ENCODE peak calls at places on chromosomes 2 and 18, in ten cellular contexts. N, S, U, E, F, P, I, V, R and W are unnamed samples.

GRCh38 chr2:239456940-239457339 is 56.1 kb upstream of the HDAC4 start:
- DNase-seq in E (no peak), N (no peak), I (no peak), R (no peak), P (no peak), V (no peak), S (no peak), U (no peak), F (no peak), W (no peak)

GRCh38 chr2:176161817-176162626 is 4.9 kb downstream of the HOXD3 start:
- DNase-seq in P (no peak), R (no peak), U (peak), E (no peak), S (peak), V (no peak), N (no peak), I (no peak), F (no peak), W (no peak)

GRCh38 chr2:10103179-10103578 is 19.4 kb upstream of the RRM2 start:
- DNase-seq in R (no peak), F (no peak), S (no peak), N (no peak), U (no peak), I (no peak), P (no peak), E (no peak), V (no peak), W (no peak)

GRCh38 chr18:60950634-60951033 is 382.6 kb upstream of the CDH20 start:
- DNase-seq in E (no peak), U (no peak), I (no peak), P (no peak), R (no peak), S (no peak), F (no peak), N (no peak), V (no peak), W (no peak)

GRCh38 chr2:96953611-96954489 is 32.5 kb downstream of the FAM178B start:
- DNase-seq in I (no peak), F (peak), U (no peak), R (no peak), E (no peak), V (no peak), P (no peak), N (no peak), S (no peak), W (no peak)

GRCh38 chr2:95347681-95348608 is 50.8 kb downstream of the KCNIP3 start:
- DNase-seq in V (no peak), N (no peak), I (no peak), U (no peak), R (no peak), P (no peak), S (no peak), E (no peak), F (no peak), W (no peak)

GRCh38 chr2:213640742-213641425 is 356.6 kb downstream of the SPAG16 start:
- DNase-seq in V (no peak), S (no peak), N (no peak), P (no peak), F (no peak), I (no peak), E (no peak), R (no peak), U (no peak), W (no peak)

GRCh38 chr2:40479995-40480525 is 28.2 kb upstream of the SLC8A1 start:
- DNase-seq in N (no peak), P (no peak), S (no peak), I (no peak), R (no peak), E (no peak), V (no peak), F (no peak), U (no peak), W (no peak)

GRCh38 chr2:52445720-52446119 is 1321.9 kb upstream of the CHAC2 start:
- DNase-seq in F (no peak), E (no peak), R (no peak), N (no peak), I (no peak), S (no peak), V (no peak), P (no peak), U (no peak), W (no peak)

GRCh38 chr2:168997794-168998193 is 33.3 kb downstream of the ABCB11 start:
- DNase-seq in F (no peak), I (no peak), V (no peak), R (no peak), N (no peak), E (no peak), U (no peak), S (no peak), P (no peak), W (no peak)

GRCh38 chr18:2412261-2412660 is 159.0 kb downstream of the METTL4 start:
- DNase-seq in E (no peak), P (no peak), R (no peak), I (no peak), U (no peak), F (no peak), V (no peak), S (no peak), N (no peak), W (no peak)

GRCh38 chr2:95310651-95311050 is 13.5 kb downstream of the KCNIP3 start:
- DNase-seq in N (no peak), P (no peak), S (no peak), V (no peak), E (no peak), R (no peak), I (no peak), F (no peak), U (no peak), W (no peak)

GRCh38 chr2:173720310-173720709 is 244.9 kb downstream of the SP3 start:
- DNase-seq in S (no peak), N (no peak), P (no peak), R (no peak), U (peak), F (no peak), E (no peak), V (no peak), I (no peak), W (no peak)

GRCh38 chr2:72673279-72673678 is 152.6 kb downstream of the EXOC6B start:
- DNase-seq in U (no peak), I (no peak), R (no peak), P (no peak), V (no peak), S (peak), N (no peak), F (no peak), E (no peak), W (no peak)

GRCh38 chr2:100266126-100266525 is 56.2 kb downstream of the LONRF2 start:
- DNase-seq in P (no peak), V (no peak), S (no peak), U (no peak), E (no peak), F (no peak), N (no peak), R (no peak), I (no peak), W (no peak)

GRCh38 chr2:146734042-146734715 is 1110.7 kb upstream of the ACVR2A start:
- DNase-seq in S (peak), P (no peak), R (peak), I (no peak), F (no peak), U (peak), E (no peak), V (peak), N (no peak), W (no peak)

GRCh38 chr2:85505551-85506238 is 33.3 kb upstream of the MAT2A start:
- DNase-seq in U (no peak), N (no peak), V (no peak), S (no peak), I (no peak), P (no peak), E (no peak), F (no peak), R (no peak), W (no peak)

GRCh38 chr2:18495058-18495457 is 65.4 kb downstream of the RDH14 start:
- DNase-seq in I (no peak), U (no peak), S (no peak), N (no peak), F (no peak), E (no peak), P (no peak), R (no peak), V (no peak), W (no peak)